ENCODE peak calls at places on chromosomes 7 and 10, in ten cellular contexts. C is fibroblast of pulmonary artery, M is adrenal gland, N is fibroblast of lung, D is neural crest cell, F is astrocyte of the spinal cord, S is heart right ventricle, A is endothelial cell, H is prostate gland, G is GM10248. V is an unnamed sample.

GRCh38 chr7:37445800-37446199 is 2.9 kb downstream of the ELMO1 start:
- DNase-seq in A (no peak), D (no peak), G (no peak), M (no peak), H (no peak), S (no peak), C (no peak), F (no peak), N (no peak), V (no peak)

GRCh38 chr7:70459546-70459945 is 672.4 kb upstream of the GALNT17 start:
- DNase-seq in D (no peak), C (no peak), G (no peak), M (no peak), N (no peak), F (no peak), A (no peak), S (no peak), H (no peak), V (no peak)

GRCh38 chr10:76117949-76118348 is 686.5 kb downstream of the LRMDA start:
- DNase-seq in N (peak), F (peak), S (no peak), C (no peak), D (no peak), M (no peak), G (no peak), H (no peak), A (no peak), V (peak)

GRCh38 chr7:128197586-128197985 is 43.5 kb upstream of the LEP start:
- DNase-seq in D (no peak), M (no peak), G (no peak), S (no peak), H (no peak), N (no peak), F (no peak), C (no peak), A (no peak), V (no peak)

GRCh38 chr10:118369806-118370205 is 27.7 kb upstream of the FAM204A start:
- DNase-seq in H (no peak), C (no peak), S (no peak), N (no peak), M (no peak), A (no peak), F (no peak), D (no peak), G (no peak), V (no peak)

GRCh38 chr10:69375307-69376151 is 41.2 kb downstream of the TACR2 start:
- DNase-seq in H (peak), A (no peak), M (no peak), S (peak), G (no peak), F (no peak), C (peak), N (peak), D (no peak), V (no peak)

GRCh38 chr10:92517034-92517655 is 56.7 kb downstream of the IDE start:
- DNase-seq in F (peak), D (peak), G (peak), N (peak), A (peak), C (peak), S (no peak), M (peak), H (peak), V (peak)

GRCh38 chr10:8050561-8051108 is 3.9 kb upstream of the GATA3 start:
- DNase-seq in S (no peak), M (no peak), C (peak), N (peak), A (no peak), G (no peak), H (no peak), F (peak), D (no peak), V (no peak)

GRCh38 chr10:10207538-10207937 is 810.1 kb upstream of the CELF2 start:
- DNase-seq in G (no peak), F (no peak), D (no peak), N (no peak), S (no peak), H (no peak), C (no peak), A (no peak), M (no peak), V (no peak)

GRCh38 chr10:117399341-117400196 is 24.3 kb upstream of the PDZD8 start:
- DNase-seq in C (no peak), S (no peak), N (no peak), H (no peak), G (no peak), A (no peak), M (no peak), D (no peak), F (no peak), V (no peak)

GRCh38 chr10:14822879-14823755 is 14.7 kb downstream of the CDNF start:
- DNase-seq in M (peak), A (peak), S (no peak), N (peak), G (peak), D (no peak), H (no peak), C (peak), F (peak), V (peak)
- TF ChIP-seq CTCF in M (peak), A (peak), S (peak), N (peak), G (peak), D (peak), H (peak), C (peak), F (peak), V (peak)

DNA sequence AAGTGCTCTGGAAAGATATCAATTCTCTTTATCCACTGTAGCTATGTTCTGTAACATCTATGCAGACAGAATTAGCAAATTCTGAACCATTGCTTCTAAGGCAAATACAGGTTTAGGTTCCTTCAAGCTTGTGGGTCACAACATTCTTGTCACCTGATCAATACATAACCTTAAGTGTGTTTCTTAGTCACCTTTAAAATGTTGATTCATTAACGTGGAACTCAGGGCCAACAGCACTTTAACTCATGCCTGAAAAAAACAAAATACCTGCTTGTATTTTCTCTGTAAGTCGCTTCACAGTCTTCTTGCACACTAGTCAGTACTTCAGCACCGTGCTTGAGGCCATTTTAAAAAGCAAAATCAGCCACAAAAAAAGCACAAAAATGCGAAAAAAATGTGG is 35.2 kb upstream of the TRIL start:
- DNase-seq in A (no peak), N (no peak), C (no peak), D (no peak), G (no peak), M (no peak), F (no peak), H (no peak), S (no peak), V (no peak)
- TF ChIP-seq CTCF in A (no peak), N (no peak), C (no peak), D (no peak), G (no peak), M (no peak), F (no peak), H (no peak), S (no peak), V (no peak)

DNA sequence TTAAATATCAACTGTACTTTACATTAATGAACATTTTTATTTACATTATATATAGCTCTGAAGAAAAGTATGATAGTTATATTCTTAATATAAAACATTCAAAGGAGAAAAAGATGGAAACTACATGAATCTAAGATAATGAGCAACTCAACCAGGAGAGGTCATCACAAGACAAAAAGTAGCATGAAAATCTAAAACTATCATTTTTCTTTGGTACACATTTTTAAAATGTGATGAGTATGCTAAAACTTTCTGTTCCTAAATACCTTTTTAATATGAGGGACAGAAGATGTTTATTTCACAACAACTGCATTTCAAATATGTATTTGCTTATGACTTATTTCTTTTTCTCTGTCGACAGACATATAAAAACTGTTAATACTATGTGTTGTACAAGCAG is 2.4 kb downstream of the CNTNAP2 start:
- DNase-seq in F (no peak), A (no peak), G (no peak), C (peak), N (peak), H (no peak), D (no peak), S (no peak), M (no peak), V (no peak)
- TF ChIP-seq CTCF in F (no peak), A (no peak), G (no peak), C (no peak), N (no peak), H (no peak), D (no peak), S (no peak), M (no peak), V (no peak)

GRCh38 chr10:93784059-93784458 is 26.3 kb downstream of the LGI1 start:
- DNase-seq in F (no peak), M (no peak), H (no peak), D (no peak), N (no peak), S (no peak), C (no peak), A (no peak), G (no peak), V (no peak)
- TF ChIP-seq CTCF in F (no peak), M (no peak), H (no peak), D (no peak), N (no peak), S (no peak), C (no peak), A (no peak), G (no peak), V (no peak)